ENCODE peak calls at places on chromosomes 2 and 18, in eight cellular contexts. One of them, this sample, is unnamed.

GRCh38 chr18:22348521-22349316 is 69.0 kb downstream of the CTAGE1 start:
- DNase-seq in fibroblast of villous mesenchyme: peak; percentile 86
- DNase-seq in brain microvascular endothelial cell: peak; percentile 74
- DNase-seq in uterus: peak; percentile 78
- DNase-seq in HFF-Myc: no peak
- DNase-seq in ovary: peak; percentile 85
- DNase-seq in fibroblast of the aortic adventitia: peak; percentile 89
- DNase-seq in stomach: peak; percentile 60
- DNase-seq in this sample: no peak

GRCh38 chr2:111226797-111227700 is 106.3 kb downstream of the BCL2L11 start:
- DNase-seq in fibroblast of villous mesenchyme: peak; percentile 83
- DNase-seq in brain microvascular endothelial cell: peak; percentile 25
- DNase-seq in uterus: no peak
- DNase-seq in HFF-Myc: peak; percentile 9
- DNase-seq in ovary: no peak
- DNase-seq in fibroblast of the aortic adventitia: peak; percentile 63
- DNase-seq in stomach: no peak
- DNase-seq in this sample: peak; percentile 26

GRCh38 chr18:75316826-75317225 is 106.2 kb downstream of the TSHZ1 start:
- DNase-seq in fibroblast of villous mesenchyme: no peak
- DNase-seq in brain microvascular endothelial cell: no peak
- DNase-seq in uterus: no peak
- DNase-seq in HFF-Myc: no peak
- DNase-seq in ovary: no peak
- DNase-seq in fibroblast of the aortic adventitia: no peak
- DNase-seq in stomach: no peak
- DNase-seq in this sample: no peak

GRCh38 chr2:224930990-224931389 is 111.3 kb downstream of the DOCK10 start:
- DNase-seq in fibroblast of villous mesenchyme: no peak
- DNase-seq in brain microvascular endothelial cell: no peak
- DNase-seq in uterus: no peak
- DNase-seq in HFF-Myc: no peak
- DNase-seq in ovary: no peak
- DNase-seq in fibroblast of the aortic adventitia: no peak
- DNase-seq in stomach: no peak
- DNase-seq in this sample: no peak

GRCh38 chr2:7984693-7985353 is 697.0 kb upstream of the ID2 start:
- DNase-seq in fibroblast of villous mesenchyme: no peak
- DNase-seq in brain microvascular endothelial cell: no peak
- DNase-seq in uterus: no peak
- DNase-seq in HFF-Myc: no peak
- DNase-seq in ovary: no peak
- DNase-seq in fibroblast of the aortic adventitia: no peak
- DNase-seq in stomach: no peak
- DNase-seq in this sample: no peak

GRCh38 chr18:59426855-59427254 is 67.8 kb upstream of the LMAN1 start:
- DNase-seq in fibroblast of villous mesenchyme: no peak
- DNase-seq in brain microvascular endothelial cell: no peak
- DNase-seq in uterus: no peak
- DNase-seq in HFF-Myc: no peak
- DNase-seq in ovary: no peak
- DNase-seq in fibroblast of the aortic adventitia: no peak
- DNase-seq in stomach: no peak
- DNase-seq in this sample: no peak

GRCh38 chr2:179550214-179550613 is 285.6 kb upstream of the SESTD1 start:
- DNase-seq in fibroblast of villous mesenchyme: no peak
- DNase-seq in brain microvascular endothelial cell: no peak
- DNase-seq in uterus: no peak
- DNase-seq in HFF-Myc: no peak
- DNase-seq in ovary: no peak
- DNase-seq in fibroblast of the aortic adventitia: no peak
- DNase-seq in stomach: no peak
- DNase-seq in this sample: no peak

GRCh38 chr2:33406622-33407021 is 69.8 kb upstream of the RASGRP3 start:
- DNase-seq in fibroblast of villous mesenchyme: no peak
- DNase-seq in brain microvascular endothelial cell: no peak
- DNase-seq in uterus: no peak
- DNase-seq in HFF-Myc: no peak
- DNase-seq in ovary: no peak
- DNase-seq in fibroblast of the aortic adventitia: no peak
- DNase-seq in stomach: no peak
- DNase-seq in this sample: peak; percentile 30

GRCh38 chr2:27184115-27184514 is 27.7 kb upstream of the ATRAID start:
- DNase-seq in fibroblast of villous mesenchyme: peak; percentile 77
- DNase-seq in brain microvascular endothelial cell: no peak
- DNase-seq in uterus: peak; percentile 45
- DNase-seq in HFF-Myc: no peak
- DNase-seq in ovary: peak; percentile 57
- DNase-seq in fibroblast of the aortic adventitia: peak; percentile 49
- DNase-seq in stomach: no peak
- DNase-seq in this sample: no peak

GRCh38 chr2:200397785-200398184 is 91.3 kb downstream of the SPATS2L start:
- DNase-seq in fibroblast of villous mesenchyme: no peak
- DNase-seq in brain microvascular endothelial cell: no peak
- DNase-seq in uterus: no peak
- DNase-seq in HFF-Myc: no peak
- DNase-seq in ovary: no peak
- DNase-seq in fibroblast of the aortic adventitia: peak; percentile 56
- DNase-seq in stomach: no peak
- DNase-seq in this sample: no peak

DNA sequence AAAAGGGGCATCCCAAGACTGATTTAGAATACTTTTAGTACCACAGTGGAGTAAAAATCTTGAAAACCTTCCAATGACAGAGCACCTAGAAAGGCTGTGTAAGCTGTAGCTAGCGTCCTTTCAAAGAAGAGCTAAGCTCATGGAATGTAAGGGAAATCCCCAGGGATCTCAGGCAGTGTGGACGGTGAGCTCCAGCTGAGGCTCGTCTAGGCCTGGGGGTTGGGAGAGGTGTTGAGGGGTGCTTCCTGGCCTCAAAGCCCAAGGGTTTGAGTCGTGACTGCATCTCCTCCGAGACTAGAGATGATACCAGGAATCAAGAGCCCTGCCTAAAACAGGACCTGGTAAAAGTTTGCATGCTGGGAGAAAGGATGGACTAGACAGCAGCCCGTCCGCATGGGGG is 7.6 kb downstream of the CTIF start:
- DNase-seq in fibroblast of villous mesenchyme: peak; percentile 72
- DNase-seq in brain microvascular endothelial cell: peak; percentile 32
- DNase-seq in uterus: no peak
- DNase-seq in HFF-Myc: no peak
- DNase-seq in ovary: no peak
- DNase-seq in fibroblast of the aortic adventitia: peak; percentile 62
- DNase-seq in stomach: no peak
- DNase-seq in this sample: no peak
- H3K4me3 ChIP-seq in fibroblast of villous mesenchyme: no peak overlapping the region
- H3K4me3 ChIP-seq in brain microvascular endothelial cell: no peak overlapping the region
- H3K4me3 ChIP-seq in uterus: no peak overlapping the region
- H3K4me3 ChIP-seq in HFF-Myc: no peak overlapping the region
- H3K4me3 ChIP-seq in ovary: no peak overlapping the region
- H3K4me3 ChIP-seq in fibroblast of the aortic adventitia: no peak overlapping the region
- H3K4me3 ChIP-seq in stomach: no peak overlapping the region
- H3K4me3 ChIP-seq in this sample: no peak overlapping the region

GRCh38 chr2:73828818-73829570 is at the start of gene STAMBP:
- DNase-seq in fibroblast of villous mesenchyme: peak; percentile 97
- DNase-seq in brain microvascular endothelial cell: peak; percentile 96
- DNase-seq in uterus: peak; percentile 98
- DNase-seq in HFF-Myc: peak; percentile 93
- DNase-seq in ovary: peak; percentile 96
- DNase-seq in fibroblast of the aortic adventitia: peak; percentile 97
- DNase-seq in stomach: peak; percentile 98
- DNase-seq in this sample: peak; percentile 82

GRCh38 chr2:73827660-73828388 is 937 bp upstream of the STAMBP start:
- DNase-seq in fibroblast of villous mesenchyme: no peak
- DNase-seq in brain microvascular endothelial cell: no peak
- DNase-seq in uterus: no peak
- DNase-seq in HFF-Myc: no peak
- DNase-seq in ovary: no peak
- DNase-seq in fibroblast of the aortic adventitia: no peak
- DNase-seq in stomach: no peak
- DNase-seq in this sample: no peak

GRCh38 chr2:73827018-73827417 is 1.7 kb upstream of the STAMBP start:
- DNase-seq in fibroblast of villous mesenchyme: peak; percentile 56
- DNase-seq in brain microvascular endothelial cell: peak; percentile 20
- DNase-seq in uterus: no peak
- DNase-seq in HFF-Myc: peak; percentile 27
- DNase-seq in ovary: no peak
- DNase-seq in fibroblast of the aortic adventitia: peak; percentile 59
- DNase-seq in stomach: no peak
- DNase-seq in this sample: no peak

GRCh38 chr2:73830871-73831401 is 2.2 kb downstream of the STAMBP start:
- DNase-seq in fibroblast of villous mesenchyme: peak; percentile 48
- DNase-seq in brain microvascular endothelial cell: peak; percentile 72
- DNase-seq in uterus: no peak
- DNase-seq in HFF-Myc: peak; percentile 27
- DNase-seq in ovary: no peak
- DNase-seq in fibroblast of the aortic adventitia: peak; percentile 91
- DNase-seq in stomach: no peak
- DNase-seq in this sample: peak; percentile 78

GRCh38 chr2:73828389-73828817 is 358 bp upstream of the STAMBP start:
- DNase-seq in fibroblast of villous mesenchyme: no peak
- DNase-seq in brain microvascular endothelial cell: no peak
- DNase-seq in uterus: no peak
- DNase-seq in HFF-Myc: no peak
- DNase-seq in ovary: no peak
- DNase-seq in fibroblast of the aortic adventitia: no peak
- DNase-seq in stomach: no peak
- DNase-seq in this sample: no peak
- H3K4me3 ChIP-seq in fibroblast of villous mesenchyme: peak overlapping the region; percentile 95
- H3K4me3 ChIP-seq in brain microvascular endothelial cell: peak overlapping the region; percentile 72
- H3K4me3 ChIP-seq in uterus: peak overlapping the region; percentile 82
- H3K4me3 ChIP-seq in HFF-Myc: peak overlapping the region; percentile 77
- H3K4me3 ChIP-seq in ovary: peak overlapping the region; percentile 83
- H3K4me3 ChIP-seq in fibroblast of the aortic adventitia: peak overlapping the region; percentile 83
- H3K4me3 ChIP-seq in stomach: peak overlapping the region; percentile 67
- H3K4me3 ChIP-seq in this sample: peak overlapping the region; percentile 69

GRCh38 chr2:160287476-160287875 is 87.4 kb upstream of the ITGB6 start:
- DNase-seq in fibroblast of villous mesenchyme: no peak
- DNase-seq in brain microvascular endothelial cell: no peak
- DNase-seq in uterus: no peak
- DNase-seq in HFF-Myc: no peak
- DNase-seq in ovary: no peak
- DNase-seq in fibroblast of the aortic adventitia: no peak
- DNase-seq in stomach: no peak
- DNase-seq in this sample: no peak

GRCh38 chr2:160291382-160291781 is 91.3 kb upstream of the ITGB6 start:
- DNase-seq in fibroblast of villous mesenchyme: no peak
- DNase-seq in brain microvascular endothelial cell: no peak
- DNase-seq in uterus: no peak
- DNase-seq in HFF-Myc: no peak
- DNase-seq in ovary: no peak
- DNase-seq in fibroblast of the aortic adventitia: peak; percentile 47
- DNase-seq in stomach: no peak
- DNase-seq in this sample: no peak

GRCh38 chr2:160290590-160290989 is 90.5 kb upstream of the ITGB6 start:
- DNase-seq in fibroblast of villous mesenchyme: no peak
- DNase-seq in brain microvascular endothelial cell: no peak
- DNase-seq in uterus: no peak
- DNase-seq in HFF-Myc: no peak
- DNase-seq in ovary: no peak
- DNase-seq in fibroblast of the aortic adventitia: no peak
- DNase-seq in stomach: no peak
- DNase-seq in this sample: no peak

GRCh38 chr2:160288324-160288723 is 88.3 kb upstream of the ITGB6 start:
- DNase-seq in fibroblast of villous mesenchyme: no peak
- DNase-seq in brain microvascular endothelial cell: no peak
- DNase-seq in uterus: no peak
- DNase-seq in HFF-Myc: no peak
- DNase-seq in ovary: no peak
- DNase-seq in fibroblast of the aortic adventitia: peak; percentile 42
- DNase-seq in stomach: no peak
- DNase-seq in this sample: no peak

GRCh38 chr2:160289803-160290202 is 89.7 kb upstream of the ITGB6 start:
- DNase-seq in fibroblast of villous mesenchyme: no peak
- DNase-seq in brain microvascular endothelial cell: no peak
- DNase-seq in uterus: no peak
- DNase-seq in HFF-Myc: no peak
- DNase-seq in ovary: no peak
- DNase-seq in fibroblast of the aortic adventitia: no peak
- DNase-seq in stomach: no peak
- DNase-seq in this sample: no peak
- H3K4me3 ChIP-seq in fibroblast of villous mesenchyme: no peak overlapping the region
- H3K4me3 ChIP-seq in brain microvascular endothelial cell: no peak overlapping the region
- H3K4me3 ChIP-seq in uterus: no peak overlapping the region
- H3K4me3 ChIP-seq in HFF-Myc: no peak overlapping the region
- H3K4me3 ChIP-seq in ovary: no peak overlapping the region
- H3K4me3 ChIP-seq in fibroblast of the aortic adventitia: no peak overlapping the region
- H3K4me3 ChIP-seq in stomach: no peak overlapping the region
- H3K4me3 ChIP-seq in this sample: no peak overlapping the region

GRCh38 chr2:237629739-237630138 is 2.4 kb downstream of the LRRFIP1 start:
- DNase-seq in fibroblast of villous mesenchyme: no peak
- DNase-seq in brain microvascular endothelial cell: peak; percentile 67
- DNase-seq in uterus: no peak
- DNase-seq in HFF-Myc: no peak
- DNase-seq in ovary: no peak
- DNase-seq in fibroblast of the aortic adventitia: peak; percentile 47
- DNase-seq in stomach: no peak
- DNase-seq in this sample: no peak

GRCh38 chr2:237627463-237628321 is at the start of gene LRRFIP1:
- DNase-seq in fibroblast of villous mesenchyme: peak; percentile 26
- DNase-seq in brain microvascular endothelial cell: no peak
- DNase-seq in uterus: peak; percentile 42
- DNase-seq in HFF-Myc: no peak
- DNase-seq in ovary: peak; percentile 37
- DNase-seq in fibroblast of the aortic adventitia: peak; percentile 8
- DNase-seq in stomach: peak; percentile 49
- DNase-seq in this sample: no peak

GRCh38 chr2:237626813-237627451 is 455 bp upstream of the LRRFIP1 start:
- DNase-seq in fibroblast of villous mesenchyme: no peak
- DNase-seq in brain microvascular endothelial cell: no peak
- DNase-seq in uterus: no peak
- DNase-seq in HFF-Myc: no peak
- DNase-seq in ovary: no peak
- DNase-seq in fibroblast of the aortic adventitia: no peak
- DNase-seq in stomach: no peak
- DNase-seq in this sample: no peak

GRCh38 chr2:237629188-237629534 is 1.8 kb downstream of the LRRFIP1 start:
- DNase-seq in fibroblast of villous mesenchyme: no peak
- DNase-seq in brain microvascular endothelial cell: no peak
- DNase-seq in uterus: no peak
- DNase-seq in HFF-Myc: no peak
- DNase-seq in ovary: no peak
- DNase-seq in fibroblast of the aortic adventitia: no peak
- DNase-seq in stomach: no peak
- DNase-seq in this sample: no peak

DNA sequence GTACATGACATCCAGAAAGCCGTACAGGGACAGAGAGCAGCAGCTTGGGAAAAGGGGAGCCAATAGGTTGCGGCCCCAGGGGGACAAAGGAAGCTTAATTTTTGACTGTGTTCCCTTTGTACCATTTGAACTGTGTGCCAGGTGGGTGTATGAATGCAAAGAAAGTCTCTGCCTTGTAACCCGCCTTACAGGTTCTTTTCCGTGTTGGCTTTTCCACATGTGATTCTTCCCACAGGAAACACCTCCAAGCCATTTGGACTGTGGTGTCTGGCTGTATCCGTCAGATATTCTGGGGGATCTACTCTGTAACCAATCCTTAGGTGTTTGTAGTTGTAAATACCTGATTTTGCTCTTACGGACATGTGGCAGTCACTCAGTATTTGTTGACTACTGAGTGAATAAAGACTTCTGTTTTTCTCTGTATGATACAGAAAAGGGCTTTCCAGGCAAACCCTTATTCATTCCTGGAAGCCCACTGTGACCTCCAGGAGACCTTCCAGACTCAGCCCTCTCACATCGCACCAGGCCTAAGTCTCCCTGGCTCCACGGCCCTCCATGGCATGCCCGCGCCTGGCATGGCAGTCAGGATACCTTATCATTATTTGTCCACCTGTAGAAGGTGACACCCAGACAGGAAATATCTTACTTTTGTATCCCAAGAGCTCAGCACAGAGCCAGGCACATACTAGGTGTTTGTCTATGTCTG is 1.2 kb downstream of the LRRFIP1 start:
- DNase-seq in fibroblast of villous mesenchyme: no peak
- DNase-seq in brain microvascular endothelial cell: no peak
- DNase-seq in uterus: no peak
- DNase-seq in HFF-Myc: no peak
- DNase-seq in ovary: no peak
- DNase-seq in fibroblast of the aortic adventitia: no peak
- DNase-seq in stomach: peak; percentile 45
- DNase-seq in this sample: no peak
- H3K4me3 ChIP-seq in fibroblast of villous mesenchyme: peak overlapping the region; percentile 67
- H3K4me3 ChIP-seq in brain microvascular endothelial cell: peak overlapping the region; percentile 62
- H3K4me3 ChIP-seq in uterus: peak overlapping the region; percentile 79
- H3K4me3 ChIP-seq in HFF-Myc: peak overlapping the region; percentile 62
- H3K4me3 ChIP-seq in ovary: peak overlapping the region; percentile 87
- H3K4me3 ChIP-seq in fibroblast of the aortic adventitia: peak overlapping the region; percentile 77
- H3K4me3 ChIP-seq in stomach: peak overlapping the region; percentile 90
- H3K4me3 ChIP-seq in this sample: peak overlapping the region; percentile 74